ENCODE peak calls at places on chromosomes 11 and 22, in five cellular contexts. U is upper lobe of right lung, R is keratinocyte, B is WERI-Rb-1, L is A549. O is an unnamed sample.

GRCh38 chr11:72696866-72697428 is 22.7 kb upstream of the PDE2A start:
- DNase-seq in R (no peak), L (no peak), U (no peak), B (no peak), O (no peak)

GRCh38 chr22:45648320-45649070 is 23.1 kb upstream of the ATXN10 start:
- DNase-seq in B (no peak), R (no peak), U (peak), L (no peak), O (no peak)

GRCh38 chr11:27497284-27497866 is 9.2 kb downstream of the LIN7C start:
- DNase-seq in U (no peak), L (peak), R (no peak), B (no peak), O (no peak)

GRCh38 chr11:128716661-128717210 is 22.9 kb downstream of the FLI1 start:
- DNase-seq in R (no peak), L (no peak), U (no peak), B (no peak), O (no peak)

GRCh38 chr11:74896311-74896710 is 52.6 kb downstream of the XRRA1 start:
- DNase-seq in L (no peak), R (no peak), U (no peak), B (no peak), O (no peak)

GRCh38 chr11:86874314-86875056 is 74.1 kb downstream of the PRSS23 start:
- DNase-seq in U (no peak), L (no peak), B (no peak), R (no peak), O (no peak)

GRCh38 chr11:61057615-61058014 is 44.7 kb upstream of the CD5 start:
- DNase-seq in L (no peak), B (no peak), R (no peak), U (no peak), O (no peak)

GRCh38 chr22:35072939-35073338 is 7.0 kb downstream of the ISX start:
- DNase-seq in L (no peak), R (peak), U (no peak), B (no peak), O (no peak)

GRCh38 chr22:42948205-42948804 is 66.6 kb downstream of the PACSIN2 start:
- DNase-seq in B (no peak), L (no peak), R (no peak), U (no peak), O (no peak)

GRCh38 chr11:26331911-26332571 is at the start of gene ANO3:
- DNase-seq in L (peak), B (peak), R (no peak), U (peak), O (no peak)

GRCh38 chr22:29751139-29751538 is 15.7 kb downstream of the ZMAT5 start:
- DNase-seq in U (no peak), L (no peak), R (no peak), B (no peak), O (no peak)

GRCh38 chr11:61329871-61330270 is 3.0 kb downstream of the DDB1 start:
- DNase-seq in L (no peak), B (no peak), R (no peak), U (no peak), O (no peak)

GRCh38 chr22:25367756-25368155 is 148.3 kb downstream of the CRYBB2 start:
- DNase-seq in U (no peak), B (no peak), R (no peak), L (no peak), O (no peak)

GRCh38 chr11:126992065-126992803 is 8.3 kb downstream of the KIRREL3 start:
- DNase-seq in L (peak), B (no peak), U (no peak), R (no peak), O (no peak)

GRCh38 chr11:73288197-73288872 is 16.2 kb downstream of the P2RY6 start:
- DNase-seq in U (no peak), B (no peak), R (no peak), L (no peak), O (no peak)

GRCh38 chr22:50119768-50120251 is 30.0 kb downstream of the MOV10L1 start:
- DNase-seq in R (no peak), B (no peak), U (no peak), L (no peak), O (no peak)

GRCh38 chr11:58276151-58276550 is 8.1 kb upstream of the OR10W1 start:
- DNase-seq in L (no peak), U (no peak), B (no peak), R (no peak), O (no peak)

GRCh38 chr11:134888821-134889220 is 476.8 kb upstream of the B3GAT1 start:
- DNase-seq in R (no peak), U (no peak), B (no peak), L (no peak), O (no peak)

GRCh38 chr22:21646608-21647590 is 4.8 kb downstream of the SDF2L1 start:
- DNase-seq in U (peak), L (peak), R (no peak), B (peak), O (peak)

GRCh38 chr22:47053013-47053864 is 290.8 kb downstream of the TBC1D22A start:
- DNase-seq in L (no peak), R (no peak), U (no peak), B (peak), O (no peak)

GRCh38 chr11:110081462-110082233 is 11.5 kb upstream of the ZC3H12C start:
- DNase-seq in L (no peak), B (no peak), R (no peak), U (no peak), O (no peak)

GRCh38 chr22:31291403-31291715 is 929 bp downstream of the PIK3IP1 start:
- DNase-seq in B (no peak), R (no peak), U (no peak), L (no peak), O (no peak)

GRCh38 chr22:37416806-37417205 is 10.5 kb downstream of the ELFN2 start:
- DNase-seq in U (no peak), R (no peak), B (no peak), L (no peak), O (no peak)

GRCh38 chr22:31840581-31840980 is 86.8 kb downstream of the DEPDC5 start:
- DNase-seq in U (no peak), R (no peak), L (no peak), B (no peak), O (no peak)

GRCh38 chr11:77375114-77375513 is 73.6 kb upstream of the GDPD4 start:
- DNase-seq in B (no peak), U (no peak), R (no peak), L (no peak), O (no peak)

GRCh38 chr22:38751422-38752346 is 4.1 kb downstream of the SUN2 start:
- DNase-seq in B (no peak), L (no peak), U (peak), R (peak), O (no peak)

GRCh38 chr11:126990716-126991480 is 9.7 kb downstream of the KIRREL3 start:
- DNase-seq in B (peak), U (no peak), R (no peak), L (no peak), O (no peak)

GRCh38 chr11:11157201-11157600 is 195.8 kb downstream of the CSNK2A3 start:
- DNase-seq in R (no peak), L (peak), B (peak), U (no peak), O (no peak)

GRCh38 chr11:76919467-76919866 is 58.7 kb downstream of the ACER3 start:
- DNase-seq in R (no peak), B (no peak), L (no peak), U (no peak), O (no peak)

GRCh38 chr22:44711236-44711560 is 9.2 kb downstream of the PRR5 start:
- DNase-seq in U (no peak), L (no peak), R (no peak), B (no peak), O (no peak)

GRCh38 chr22:36360011-36360410 is 27.8 kb downstream of the MYH9 start:
- DNase-seq in L (no peak), R (no peak), U (no peak), B (no peak), O (no peak)

GRCh38 chr22:31448382-31448781 is 41.3 kb downstream of the EIF4ENIF1 start:
- DNase-seq in U (no peak), R (no peak), L (no peak), B (no peak), O (no peak)

GRCh38 chr11:19429108-19429760 is 188.5 kb upstream of the E2F8 start:
- DNase-seq in L (no peak), R (no peak), U (no peak), B (no peak), O (no peak)

GRCh38 chr11:19430346-19431058 is 189.8 kb upstream of the E2F8 start:
- DNase-seq in U (no peak), R (no peak), L (no peak), B (no peak), O (no peak)

GRCh38 chr11:19426719-19427066 is 185.9 kb upstream of the E2F8 start:
- DNase-seq in R (no peak), L (no peak), U (no peak), B (no peak), O (no peak)

GRCh38 chr11:19426022-19426718 is 185.4 kb upstream of the E2F8 start:
- DNase-seq in U (no peak), B (no peak), R (no peak), L (no peak), O (no peak)

DNA sequence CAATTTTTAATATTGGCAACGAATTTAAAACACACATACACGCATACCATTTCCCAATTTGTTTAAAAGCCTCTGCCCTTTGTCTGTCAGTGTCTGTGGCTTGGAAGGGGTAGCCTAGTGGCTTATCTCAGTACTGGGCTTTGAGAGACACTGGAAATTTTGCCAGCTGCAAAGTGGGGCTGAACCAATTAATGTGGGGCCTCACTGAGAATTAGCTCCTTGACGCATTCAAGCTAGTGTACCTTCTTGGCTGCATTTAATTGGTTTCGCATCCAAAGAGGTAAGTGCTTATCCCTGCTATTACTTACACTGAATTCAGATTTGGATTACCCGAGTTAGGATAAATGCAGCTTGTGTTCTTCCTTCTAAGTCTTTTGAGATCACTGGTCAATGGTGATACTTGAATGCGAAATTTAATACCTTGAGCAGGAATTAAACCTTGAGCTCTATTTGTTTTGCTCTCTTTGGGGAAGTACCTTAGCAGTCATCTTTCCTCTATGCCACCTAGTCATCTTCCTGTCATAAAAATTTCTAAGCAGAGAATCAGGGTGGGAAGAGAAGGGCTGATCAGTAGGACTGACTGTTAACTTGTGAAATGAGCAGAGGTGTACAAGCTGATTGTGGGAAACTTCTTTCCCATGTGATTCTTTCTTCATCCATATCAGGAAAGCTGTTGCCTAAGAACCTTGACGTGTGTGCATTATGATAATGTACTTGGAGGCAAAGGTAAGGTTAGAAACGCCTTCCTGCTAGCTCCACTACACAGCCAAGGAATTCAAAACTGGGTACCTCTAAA is 187.7 kb upstream of the E2F8 start:
- DNase-seq in B (peak), U (no peak), L (peak), R (no peak), O (no peak)
- TF ChIP-seq CTCF in B (no peak), U (no peak), L (no peak), R (no peak), O (no peak)

DNA sequence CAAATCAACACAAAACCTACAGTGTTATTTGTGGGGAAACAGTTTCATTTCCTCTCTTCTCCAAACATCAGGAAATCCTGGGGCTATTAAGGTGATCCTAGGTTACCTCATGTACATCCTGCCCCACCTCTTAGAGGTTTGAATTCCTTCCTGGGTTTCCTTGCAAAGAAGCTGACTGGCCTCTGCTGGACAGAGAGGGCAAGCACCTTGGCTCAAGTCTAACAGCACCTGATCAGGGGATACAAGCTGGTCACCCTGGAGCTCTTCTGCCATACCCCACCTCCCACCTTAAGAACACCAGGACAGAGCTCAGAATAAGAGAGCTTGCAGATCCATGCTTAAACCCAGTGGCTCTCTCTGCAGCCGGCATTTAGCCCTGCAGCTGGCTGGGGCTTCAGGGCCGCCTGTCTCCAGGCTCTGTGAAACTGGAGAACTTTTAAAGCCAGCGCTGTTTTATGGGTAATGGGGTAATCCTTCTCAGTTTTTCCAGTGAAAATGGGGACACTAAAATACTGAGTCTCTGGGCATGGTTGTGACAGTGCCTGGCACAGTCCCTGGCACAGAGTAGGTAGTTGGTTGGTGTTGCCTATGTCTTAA is 386.6 kb upstream of the NARS2 start:
- DNase-seq in U (no peak), L (peak), B (peak), R (no peak), O (no peak)
- TF ChIP-seq CTCF in U (peak), L (peak), B (peak), R (peak), O (peak)

DNA sequence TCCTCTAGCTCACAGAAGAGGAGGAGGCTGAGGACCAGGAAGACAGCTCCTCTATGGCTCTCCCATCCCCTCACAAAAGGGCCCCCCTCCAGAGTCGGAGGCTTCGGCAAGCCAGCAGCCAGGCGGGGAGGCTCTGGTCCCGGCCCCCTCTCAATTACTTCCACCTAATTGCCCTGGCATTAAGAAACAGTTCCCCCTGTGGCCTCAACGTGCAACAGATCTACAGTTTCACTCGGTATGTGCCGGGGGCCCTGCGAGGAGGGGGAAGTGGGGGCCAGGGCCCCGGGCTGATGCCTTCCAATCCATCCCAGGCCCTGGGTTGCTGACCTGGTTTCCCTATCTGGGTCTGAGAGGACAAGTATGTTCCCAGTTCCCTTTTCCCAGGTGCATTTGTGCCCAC is 7.9 kb downstream of the FOXR1 start:
- DNase-seq in R (no peak), L (no peak), B (no peak), U (no peak), O (no peak)
- TF ChIP-seq CTCF in R (no peak), L (no peak), B (no peak), U (no peak), O (no peak)

DNA sequence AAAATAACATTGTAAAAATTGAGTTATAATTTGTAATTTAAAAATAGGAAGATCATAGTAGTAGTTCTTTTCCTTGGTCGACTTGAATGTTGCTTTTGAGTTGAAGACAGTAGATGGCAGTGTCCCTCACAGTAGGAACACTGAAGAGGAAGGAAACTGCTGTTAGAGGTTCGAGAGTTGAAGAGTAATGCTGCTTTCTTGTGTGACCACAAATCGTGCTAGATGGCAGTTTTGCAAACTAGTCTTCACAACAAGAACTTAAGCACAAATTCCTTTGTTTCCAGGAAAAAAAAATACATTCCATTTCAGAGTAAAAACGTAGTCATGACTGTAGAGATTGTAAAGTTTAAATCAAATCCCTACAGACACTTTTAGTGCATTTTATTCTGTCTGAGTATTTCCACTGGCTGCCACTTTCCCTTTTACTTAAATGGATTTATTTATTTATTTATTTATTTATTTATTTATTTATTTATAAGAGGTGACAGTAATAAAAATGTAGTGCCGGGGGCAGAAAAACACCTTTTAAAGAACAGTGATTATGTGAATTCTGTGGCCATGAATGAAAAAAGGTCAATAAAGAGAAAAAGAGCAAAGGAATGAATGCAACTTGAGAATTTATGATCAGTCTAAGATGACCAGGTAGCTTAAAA is 54.6 kb downstream of the SPECC1L start:
- DNase-seq in B (peak), U (no peak), L (peak), R (no peak), O (peak)
- TF ChIP-seq CTCF in B (peak), U (peak), L (peak), R (peak), O (peak)

GRCh38 chr11:34238533-34238932 is 119.3 kb downstream of the ABTB2 start:
- DNase-seq in U (no peak), B (no peak), R (no peak), L (peak), O (no peak)

GRCh38 chr11:34235591-34236071 is 122.2 kb downstream of the ABTB2 start:
- DNase-seq in R (no peak), U (no peak), B (peak), L (no peak), O (no peak)

GRCh38 chr11:34235189-34235588 is 122.6 kb downstream of the ABTB2 start:
- DNase-seq in U (no peak), L (no peak), B (no peak), R (no peak), O (no peak)

GRCh38 chr11:34234086-34234740 is 123.6 kb downstream of the ABTB2 start:
- DNase-seq in U (no peak), R (no peak), L (peak), B (no peak), O (no peak)

DNA sequence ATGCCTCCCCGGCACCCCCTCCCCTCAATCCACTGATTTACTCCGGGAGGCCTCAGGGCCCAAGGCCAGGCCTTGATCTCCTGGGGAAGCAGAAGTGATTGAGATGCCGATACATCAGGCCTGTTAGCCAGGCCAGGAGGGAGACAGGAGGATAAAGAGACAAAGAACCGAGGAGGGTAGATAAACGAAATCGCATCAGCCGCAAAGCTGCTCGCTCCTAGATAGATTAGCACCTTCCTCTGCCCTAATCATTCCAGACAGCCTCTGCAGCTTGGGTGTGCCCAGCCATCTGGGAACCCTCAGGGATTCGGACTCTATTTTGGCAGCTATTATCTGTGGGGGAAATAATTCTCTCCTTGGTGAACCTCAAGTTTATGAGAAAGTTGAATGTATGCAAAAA is 121.2 kb downstream of the ABTB2 start:
- DNase-seq in R (no peak), B (peak), U (no peak), L (no peak), O (no peak)
- TF ChIP-seq CTCF in R (no peak), B (no peak), U (no peak), L (no peak), O (no peak)